ENCODE peak calls at places on chromosome 6, in four cellular contexts. R is mammary epithelial cell; X is LoVo; U is stimulated activated CD8-positive, alpha-beta memory T cell treated with anti-CD3 and anti-CD28 coated beads, Interleukin-7, amount 100 ng/mL, for 1 hour. F is an unnamed sample.

GRCh38 chr6:148313483-148313882 is 29.2 kb upstream of the SASH1 start:
- DNase-seq in U (no peak), X (no peak), R (no peak), F (no peak)

GRCh38 chr6:16741112-16742016 is 19.9 kb downstream of the ATXN1 start:
- DNase-seq in R (peak), U (no peak), X (peak), F (no peak)

GRCh38 chr6:48766349-48766748 is 655.4 kb upstream of the PTCHD4 start:
- DNase-seq in X (peak), R (peak), U (no peak), F (no peak)

GRCh38 chr6:141488466-141488865 is 644.3 kb upstream of the GJE1 start:
- DNase-seq in R (no peak), U (no peak), X (no peak), F (no peak)

GRCh38 chr6:108946695-108947094 is 98.5 kb downstream of the ARMC2 start:
- DNase-seq in R (no peak), U (no peak), X (no peak), F (no peak)

GRCh38 chr6:122645256-122645655 is 35.1 kb downstream of the PKIB start:
- DNase-seq in R (no peak), X (no peak), U (no peak), F (no peak)

GRCh38 chr6:45658958-45659357 is 281.2 kb upstream of the SUPT3H start:
- DNase-seq in X (no peak), R (no peak), U (no peak), F (no peak)

GRCh38 chr6:18507018-18507415 is 119.9 kb downstream of the RNF144B start:
- DNase-seq in R (no peak), X (no peak), U (no peak), F (no peak)

GRCh38 chr6:137240168-137240567 is 21.0 kb upstream of the IFNGR1 start:
- DNase-seq in X (no peak), U (no peak), R (peak), F (no peak)

GRCh38 chr6:127342296-127342945 is 988 bp downstream of the ECHDC1 start:
- DNase-seq in U (no peak), R (peak), X (peak), F (no peak)

GRCh38 chr6:168096271-168096764 is 17.3 kb upstream of the FRMD1 start:
- DNase-seq in X (no peak), U (no peak), R (no peak), F (no peak)

GRCh38 chr6:43770417-43771209 is 602 bp downstream of the VEGFA start:
- DNase-seq in R (peak), X (peak), U (no peak), F (no peak)

GRCh38 chr6:37438912-37439311 is 5.9 kb downstream of the CMTR1 start:
- DNase-seq in R (no peak), U (no peak), X (no peak), F (no peak)

GRCh38 chr6:6366778-6367177 is 46.3 kb upstream of the F13A1 start:
- DNase-seq in U (no peak), X (no peak), R (no peak), F (no peak)

GRCh38 chr6:134564705-134565104 is 246.8 kb upstream of the SGK1 start:
- DNase-seq in X (no peak), R (peak), U (no peak), F (no peak)